ENCODE peak calls at places on chromosomes 12 and 14, in four cellular contexts. H is K562, C is HepG2, I is GM12878. A is an unnamed sample.

GRCh38 chr12:12723681-12724420 is 6.7 kb downstream of the CDKN1B start:
- DNase-seq in H (peak), C (no peak), I (no peak), A (peak)

GRCh38 chr12:78674311-78675085 is 190.1 kb upstream of the SYT1 start:
- DNase-seq in H (no peak), C (no peak), I (no peak), A (no peak)

GRCh38 chr12:7161811-7162210 is 27.7 kb upstream of the PEX5 start:
- DNase-seq in H (no peak), C (no peak), I (no peak), A (no peak)

GRCh38 chr12:49188205-49188915 is 520 bp downstream of the TUBA1A start:
- DNase-seq in H (peak), C (peak), I (no peak), A (peak)

GRCh38 chr12:91256471-91256870 is 73.9 kb upstream of the DCN start:
- DNase-seq in H (no peak), C (no peak), I (no peak), A (no peak)

GRCh38 chr12:27940756-27941402 is 31.7 kb downstream of the PTHLH start:
- DNase-seq in H (peak), C (peak), I (peak), A (peak)

GRCh38 chr12:10554228-10554970 is 48.7 kb downstream of the EIF2S3B start:
- DNase-seq in H (no peak), C (no peak), I (no peak), A (no peak)

GRCh38 chr12:110102255-110102654 is 21.9 kb upstream of the IFT81 start:
- DNase-seq in H (peak), C (peak), I (no peak), A (peak)

GRCh38 chr14:68283378-68284123 is 464.0 kb downstream of the RAD51B start:
- DNase-seq in H (no peak), C (no peak), I (peak), A (no peak)

GRCh38 chr12:132154341-132154761 is 10.1 kb downstream of the NOC4L start:
- DNase-seq in H (no peak), C (peak), I (no peak), A (no peak)

GRCh38 chr14:102573591-102574046 is 18.8 kb upstream of the RCOR1 start:
- DNase-seq in H (no peak), C (no peak), I (no peak), A (no peak)

GRCh38 chr12:108724054-108724889 is 7.0 kb downstream of the CORO1C start:
- DNase-seq in H (peak), C (no peak), I (no peak), A (no peak)

GRCh38 chr12:48125985-48126384 is 6.8 kb downstream of the PFKM start:
- DNase-seq in H (no peak), C (no peak), I (no peak), A (no peak)

GRCh38 chr12:105013892-105014291 is 27.8 kb downstream of the NOPCHAP1 start:
- DNase-seq in H (no peak), C (no peak), I (no peak), A (no peak)

GRCh38 chr14:85762523-85762922 is 232.6 kb downstream of the FLRT2 start:
- DNase-seq in H (no peak), C (no peak), I (no peak), A (no peak)

GRCh38 chr14:85764809-85765208 is 234.9 kb downstream of the FLRT2 start:
- DNase-seq in H (no peak), C (no peak), I (no peak), A (no peak)

GRCh38 chr14:85766295-85766694 is 236.4 kb downstream of the FLRT2 start:
- DNase-seq in H (no peak), C (no peak), I (no peak), A (no peak)
- TF ChIP-seq ETV6 in H (no peak), C (no peak), I (no peak), A (no peak)

DNA sequence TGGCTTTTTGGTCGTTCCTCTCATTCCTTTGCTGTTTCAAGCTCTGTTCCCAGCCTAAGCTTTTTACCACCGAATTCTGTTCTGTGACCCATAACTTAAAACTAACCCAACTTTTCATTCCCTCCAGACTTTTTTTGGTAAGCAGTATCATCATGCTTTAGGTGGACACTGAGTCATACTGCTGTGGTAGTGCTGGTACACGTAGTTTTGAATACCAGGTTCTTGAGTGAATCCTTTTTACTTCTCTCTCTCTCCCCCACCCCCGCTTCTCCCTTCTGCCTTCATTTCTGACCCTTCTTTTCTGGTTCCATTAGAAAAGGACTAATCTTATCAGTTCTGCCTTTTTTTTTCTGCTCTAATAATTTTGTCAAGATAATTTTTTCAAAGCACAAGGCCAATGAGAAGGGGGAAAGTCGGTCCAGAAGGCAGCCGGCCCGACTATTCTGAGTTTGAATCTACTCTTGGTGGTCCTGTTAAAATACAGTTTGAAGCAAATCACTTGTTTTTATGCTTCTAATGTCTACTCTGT is 2.3 kb upstream of the MDM2 start:
- DNase-seq in H (no peak), C (no peak), I (no peak), A (no peak)
- TF ChIP-seq ETV6 in H (no peak), C (no peak), I (no peak), A (no peak)

DNA sequence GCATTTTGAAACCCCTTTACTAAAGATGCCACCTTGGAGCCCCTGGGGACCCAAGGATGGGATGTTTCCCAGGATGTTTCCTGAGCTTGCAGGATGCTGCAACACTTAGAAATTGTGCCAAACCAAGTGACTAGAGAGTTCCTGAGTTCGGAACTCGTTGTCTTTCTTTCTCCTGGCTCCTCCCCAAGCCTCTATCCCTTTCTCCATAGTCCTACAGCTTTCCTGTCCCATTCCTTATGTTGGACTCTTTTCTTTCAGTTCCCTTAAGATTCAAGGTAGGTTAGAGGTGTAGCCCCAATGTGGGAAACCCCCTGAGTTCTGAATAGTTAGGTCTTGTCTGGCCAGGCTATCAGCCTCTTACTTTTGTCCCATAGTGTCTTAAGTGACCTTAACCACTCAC is 1.4 kb upstream of the KIF5A start:
- DNase-seq in H (peak), C (no peak), I (no peak), A (no peak)
- TF ChIP-seq ETV6 in H (no peak), C (no peak), I (no peak), A (no peak)

DNA sequence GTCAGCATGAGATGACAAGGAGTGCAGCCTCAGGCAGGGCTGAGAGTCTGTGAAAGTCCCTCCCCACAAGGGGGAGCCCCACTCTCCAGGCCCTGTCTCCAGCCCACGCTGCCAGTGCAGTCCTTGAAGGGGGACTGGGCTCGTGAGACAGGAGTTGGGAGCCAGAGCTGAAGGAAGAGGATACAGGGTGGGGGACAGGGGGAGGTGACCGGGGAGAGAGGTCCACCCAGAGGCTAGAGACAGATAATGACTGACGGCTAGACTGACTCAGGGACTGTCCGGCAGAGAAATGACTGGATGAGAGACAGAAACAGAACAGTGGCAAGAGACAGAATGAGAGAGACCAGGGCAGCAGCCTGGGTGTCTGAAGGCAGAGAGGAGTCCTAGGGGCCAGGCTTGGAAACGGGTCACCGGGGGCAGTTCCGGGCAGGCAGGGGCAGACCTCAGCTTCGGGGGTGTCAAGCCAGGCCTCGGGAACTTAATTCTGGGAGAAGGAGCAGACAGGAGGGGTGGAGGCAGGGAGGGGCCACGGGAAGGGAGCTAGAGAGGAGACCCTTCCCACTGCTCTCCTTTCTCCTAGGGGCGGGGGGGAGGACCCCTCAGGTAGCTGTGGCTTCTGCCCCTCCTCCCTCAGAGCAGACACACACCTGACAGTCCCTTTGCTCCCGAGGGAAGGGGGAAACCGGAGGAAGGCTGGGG is 914 bp downstream of the CDH24 start:
- DNase-seq in H (peak), C (peak), I (no peak), A (peak)
- TF ChIP-seq ETV6 in H (no peak), C (no peak), I (no peak), A (no peak)

GRCh38 chr12:3298603-3299002 is 192.4 kb upstream of the PRMT8 start:
- DNase-seq in H (no peak), C (no peak), I (no peak), A (no peak)
- TF ChIP-seq ETV6 in H (no peak), C (no peak), I (no peak), A (no peak)

DNA sequence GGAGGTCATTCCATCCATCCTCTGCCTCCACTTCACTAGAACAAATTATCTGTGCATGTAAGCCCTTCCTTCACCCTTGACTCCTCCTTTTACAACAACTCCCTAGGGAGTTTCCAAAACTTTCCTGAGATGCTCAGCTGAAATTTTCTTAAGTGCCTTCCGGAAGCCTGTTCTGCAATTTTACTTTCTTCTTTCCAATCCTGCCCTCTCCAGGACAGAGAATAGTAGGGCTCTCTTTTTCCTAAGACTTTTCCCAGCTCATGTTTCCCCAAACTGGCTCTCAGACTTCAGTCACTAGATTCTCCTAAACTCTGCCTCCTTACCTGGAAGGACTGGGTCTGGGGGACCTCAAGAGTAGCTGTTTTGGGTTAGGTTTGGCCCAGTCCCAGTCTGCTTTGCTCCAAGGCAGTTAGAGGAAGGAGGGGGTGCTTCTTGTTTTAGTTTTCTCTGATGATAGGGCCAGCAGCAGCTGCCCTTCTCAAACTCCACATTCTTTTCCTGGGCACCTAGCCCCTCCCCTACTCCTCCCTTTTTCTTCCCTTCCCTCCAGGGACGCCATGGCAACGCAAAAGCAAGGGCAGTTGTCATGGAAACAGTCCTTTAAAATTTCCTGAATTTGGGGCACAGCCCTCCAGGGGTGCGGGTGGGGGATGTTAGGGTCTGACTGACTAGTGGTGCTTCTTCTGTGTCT is 17.1 kb downstream of the PPP1R1A start:
- DNase-seq in H (no peak), C (no peak), I (no peak), A (peak)
- TF ChIP-seq ETV6 in H (no peak), C (no peak), I (no peak), A (no peak)

GRCh38 chr12:96396914-96397313 is 3.3 kb downstream of the CDK17 start:
- DNase-seq in H (no peak), C (no peak), I (no peak), A (no peak)

GRCh38 chr12:96399081-96399918 is 939 bp downstream of the CDK17 start:
- DNase-seq in H (peak), C (peak), I (peak), A (peak)

GRCh38 chr12:96398422-96399080 is 1.7 kb downstream of the CDK17 start:
- DNase-seq in H (peak), C (peak), I (no peak), A (no peak)

GRCh38 chr12:96396209-96396608 is 4.0 kb downstream of the CDK17 start:
- DNase-seq in H (no peak), C (no peak), I (no peak), A (no peak)

GRCh38 chr12:96397756-96398421 is 2.4 kb downstream of the CDK17 start:
- DNase-seq in H (no peak), C (no peak), I (no peak), A (no peak)
- TF ChIP-seq ETV6 in H (no peak), C (no peak), I (no peak), A (no peak)

GRCh38 chr14:94102768-94103482 is 7.6 kb upstream of the IFI27 start:
- DNase-seq in H (no peak), C (no peak), I (no peak), A (no peak)

GRCh38 chr14:94098359-94098758 is 12.2 kb upstream of the IFI27 start:
- DNase-seq in H (no peak), C (no peak), I (no peak), A (no peak)

GRCh38 chr14:94099006-94099405 is 11.5 kb upstream of the IFI27 start:
- DNase-seq in H (no peak), C (no peak), I (no peak), A (no peak)

GRCh38 chr14:94101748-94102147 is 8.8 kb upstream of the IFI27 start:
- DNase-seq in H (no peak), C (no peak), I (no peak), A (no peak)

DNA sequence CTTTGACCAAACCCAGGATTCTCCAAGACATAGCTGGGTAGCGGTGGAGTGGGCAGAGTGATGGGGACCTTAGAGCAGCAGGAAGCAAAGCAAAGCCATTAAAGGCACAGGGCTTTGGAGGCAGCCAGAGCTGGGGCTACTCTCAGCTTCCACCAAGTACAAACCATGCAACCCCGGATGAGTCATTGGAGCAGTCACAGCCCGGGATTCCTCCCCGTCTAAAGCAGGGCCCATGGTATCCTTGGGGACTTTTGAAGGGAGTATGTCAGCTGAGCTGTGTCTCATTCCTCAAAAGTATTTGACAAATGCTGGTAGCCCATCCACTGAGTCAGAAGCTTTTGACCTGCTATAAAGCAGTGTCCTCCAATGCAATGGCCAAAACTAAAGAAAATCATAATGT is 9.7 kb upstream of the IFI27 start:
- DNase-seq in H (no peak), C (no peak), I (no peak), A (no peak)
- TF ChIP-seq ETV6 in H (no peak), C (no peak), I (no peak), A (no peak)

GRCh38 chr14:71648725-71649124 is 283.5 kb upstream of the RGS6 start:
- DNase-seq in H (no peak), C (peak), I (no peak), A (no peak)

GRCh38 chr14:71650187-71650586 is 282.0 kb upstream of the RGS6 start:
- DNase-seq in H (no peak), C (no peak), I (no peak), A (no peak)

GRCh38 chr14:71652368-71652767 is 279.9 kb upstream of the RGS6 start:
- DNase-seq in H (no peak), C (no peak), I (no peak), A (no peak)

GRCh38 chr14:71654810-71655209 is 277.4 kb upstream of the RGS6 start:
- DNase-seq in H (no peak), C (no peak), I (no peak), A (no peak)

GRCh38 chr14:71651228-71651627 is 281.0 kb upstream of the RGS6 start:
- DNase-seq in H (no peak), C (no peak), I (no peak), A (no peak)
- TF ChIP-seq ETV6 in H (no peak), C (no peak), I (no peak), A (no peak)

GRCh38 chr14:76810953-76811400 is 1.7 kb downstream of the ANGEL1 start:
- DNase-seq in H (peak), C (peak), I (no peak), A (no peak)
- TF ChIP-seq ETV6 in H (no peak), C (no peak), I (no peak), A (no peak)

A was measured in WTC11.